ENCODE peak calls at places on chromosomes 3 and 15, in nine cellular contexts. R, J, U, T, P, W, G, K and F are unnamed samples.

GRCh38 chr3:172138792-172139507 is 99.6 kb downstream of the FNDC3B start:
- DNase-seq in G (peak), J (peak), R (peak), U (peak), W (no peak), P (no peak), T (peak), K (no peak), F (peak)

GRCh38 chr3:141619450-141619849 is 118.6 kb upstream of the RNF7 start:
- DNase-seq in J (no peak), W (no peak), T (no peak), R (no peak), U (no peak), G (no peak), P (no peak), K (no peak), F (no peak)

GRCh38 chr3:69993747-69994146 is 5.8 kb upstream of the SAMMSON start:
- DNase-seq in R (no peak), P (no peak), G (no peak), U (no peak), W (no peak), J (no peak), K (no peak), T (no peak), F (no peak)

GRCh38 chr3:131402391-131403039 is 20.9 kb downstream of the NUDT16 start:
- DNase-seq in G (peak), T (peak), W (no peak), R (no peak), J (peak), P (no peak), K (no peak), U (peak), F (peak)

GRCh38 chr3:139534444-139534812 is 5.1 kb downstream of the RBP1 start:
- DNase-seq in U (peak), T (peak), G (peak), P (peak), W (peak), J (no peak), R (no peak), K (no peak), F (peak)

GRCh38 chr3:48528043-48528442 is 24.1 kb upstream of the SHISA5 start:
- DNase-seq in G (no peak), U (no peak), T (no peak), P (no peak), W (no peak), R (no peak), J (no peak), K (no peak), F (no peak)

GRCh38 chr3:160941885-160942494 is 163.2 kb downstream of the B3GALNT1 start:
- DNase-seq in K (no peak), J (peak), P (peak), T (peak), W (peak), U (peak), R (peak), G (peak), F (peak)

GRCh38 chr15:69668963-69669362 is 216.3 kb downstream of the RPLP1 start:
- DNase-seq in U (no peak), J (no peak), K (no peak), R (peak), W (no peak), G (no peak), P (no peak), T (no peak), F (no peak)

GRCh38 chr3:109480014-109480413 is 142.7 kb upstream of the DPPA4 start:
- DNase-seq in G (no peak), R (no peak), T (no peak), P (peak), K (no peak), J (no peak), U (no peak), W (no peak), F (no peak)

GRCh38 chr3:186361612-186362408 is at the start of gene DGKG:
- DNase-seq in U (no peak), J (no peak), K (no peak), G (no peak), T (no peak), P (peak), R (no peak), W (no peak), F (peak)

GRCh38 chr3:42505849-42506410 is 3.5 kb downstream of the VIPR1 start:
- DNase-seq in R (no peak), T (no peak), K (no peak), W (no peak), G (no peak), P (no peak), U (no peak), J (no peak), F (no peak)

GRCh38 chr3:63918321-63918720 is 6.1 kb upstream of the SCAANT1 start:
- DNase-seq in U (peak), R (no peak), T (no peak), W (peak), K (no peak), G (peak), P (no peak), J (no peak), F (peak)

GRCh38 chr3:118927449-118927848 is 107.2 kb downstream of the IGSF11 start:
- DNase-seq in W (no peak), T (no peak), R (no peak), K (no peak), J (no peak), U (no peak), G (no peak), P (no peak), F (no peak)

GRCh38 chr3:55571216-55571813 is 84.2 kb upstream of the WNT5A start:
- DNase-seq in J (no peak), P (no peak), T (peak), K (no peak), G (no peak), W (no peak), U (no peak), R (peak), F (no peak)

GRCh38 chr15:78450285-78450858 is 12.4 kb downstream of the IREB2 start:
- DNase-seq in T (no peak), W (no peak), K (no peak), G (no peak), P (no peak), J (no peak), U (no peak), R (no peak), F (no peak)

GRCh38 chr3:133097214-133097613 is 59.0 kb downstream of the TMEM108 start:
- DNase-seq in T (peak), J (no peak), K (no peak), W (peak), R (no peak), P (no peak), U (peak), G (no peak), F (no peak)

GRCh38 chr3:172675371-172676193 is 35.3 kb downstream of the NCEH1 start:
- DNase-seq in U (peak), P (peak), W (peak), R (no peak), T (peak), G (peak), K (no peak), J (peak), F (peak)

GRCh38 chr15:85044251-85044853 is 62.7 kb downstream of the PDE8A start:
- DNase-seq in U (peak), R (peak), T (peak), W (peak), J (peak), P (peak), K (no peak), G (no peak), F (peak)

GRCh38 chr3:112814256-112814655 is 32.4 kb downstream of the CD200R1L start:
- DNase-seq in R (no peak), W (peak), P (peak), J (peak), G (peak), K (no peak), T (peak), U (peak), F (peak)

GRCh38 chr15:71575474-71576045 is 234.8 kb upstream of the NR2E3 start:
- DNase-seq in J (peak), T (no peak), P (no peak), U (no peak), K (no peak), W (peak), G (no peak), R (no peak), F (peak)

GRCh38 chr3:78736863-78737262 is 1030.9 kb downstream of the ROBO1 start:
- DNase-seq in T (no peak), R (peak), P (no peak), U (peak), W (no peak), K (no peak), J (no peak), G (peak), F (peak)

GRCh38 chr15:67967871-67968423 is 86.2 kb upstream of the PIAS1 start:
- DNase-seq in U (peak), J (peak), R (no peak), W (peak), T (peak), K (no peak), G (no peak), P (peak), F (peak)

GRCh38 chr3:189001559-189001958 is 170.2 kb upstream of the TPRG1 start:
- DNase-seq in R (no peak), K (no peak), U (peak), W (peak), G (peak), T (peak), J (peak), P (no peak), F (peak)

GRCh38 chr3:187997946-187998561 is 155.9 kb upstream of the LPP start:
- DNase-seq in R (no peak), W (no peak), K (no peak), P (no peak), G (no peak), U (no peak), T (no peak), J (no peak), F (no peak)

GRCh38 chr15:72911658-72912057 is 128.1 kb upstream of the ADPGK start:
- DNase-seq in T (no peak), K (no peak), W (no peak), R (no peak), P (no peak), G (no peak), U (no peak), J (no peak), F (no peak)

GRCh38 chr3:160956785-160957184 is 148.4 kb downstream of the B3GALNT1 start:
- DNase-seq in U (peak), P (no peak), T (peak), G (no peak), W (peak), J (peak), K (no peak), R (no peak), F (peak)

GRCh38 chr15:51841401-51842040 is 12.1 kb downstream of the TMOD3 start:
- DNase-seq in J (peak), W (no peak), R (no peak), G (no peak), K (no peak), P (no peak), U (no peak), T (no peak), F (no peak)

DNA sequence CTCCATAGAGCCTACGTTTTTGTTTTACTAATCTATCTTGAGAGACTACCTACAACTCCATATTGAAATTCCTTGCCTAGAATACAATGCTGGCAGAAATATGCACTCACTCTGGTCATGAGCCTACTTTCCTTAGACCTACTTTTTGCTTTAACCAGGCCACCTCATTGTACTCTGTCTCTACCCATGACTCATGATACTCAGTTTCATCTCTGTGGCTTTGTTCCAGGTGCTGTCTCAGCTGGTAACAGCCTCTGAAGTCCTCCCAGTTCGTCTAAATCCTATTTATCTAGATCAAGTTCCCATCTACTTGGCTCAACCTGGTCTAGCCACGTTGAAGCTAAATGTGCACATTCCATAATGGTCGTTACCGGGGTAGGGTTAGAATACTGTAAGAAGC is 536.4 kb downstream of the RSL24D1 start:
- DNase-seq in R (no peak), W (no peak), T (no peak), P (no peak), J (no peak), U (no peak), G (no peak), K (no peak), F (no peak)
- H2AFZ ChIP-seq in R (no peak), W (no peak), T (no peak), P (no peak), J (no peak), U (no peak), G (no peak), K (no peak), F (no peak)

DNA sequence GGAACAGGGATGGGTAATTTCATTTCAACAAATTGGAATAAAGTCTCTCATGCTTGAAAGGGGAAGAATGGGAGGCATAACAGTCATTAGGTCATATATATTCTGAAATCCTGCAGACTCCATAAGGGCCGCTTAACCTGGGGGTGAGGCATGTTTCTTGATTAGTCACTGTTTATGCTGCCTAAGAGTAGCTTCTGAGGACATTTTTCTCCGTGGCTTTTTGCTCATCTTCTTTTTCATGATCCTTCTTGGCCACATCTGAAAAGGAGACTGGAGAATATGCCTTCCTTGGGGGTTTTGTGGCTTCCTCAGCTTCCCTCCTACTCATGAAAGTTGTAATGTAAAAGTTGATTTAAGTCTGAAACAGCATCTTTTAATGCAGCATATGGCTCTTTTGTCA is 20.0 kb upstream of the CFAP20DC start:
- DNase-seq in K (no peak), J (no peak), W (no peak), G (no peak), T (no peak), U (no peak), R (no peak), P (no peak), F (no peak)
- H3K4me2 ChIP-seq in K (no peak), J (no peak), W (no peak), G (no peak), T (no peak), U (no peak), R (no peak), P (no peak), F (no peak)

GRCh38 chr15:99106417-99107220 is 1.7 kb downstream of the SYNM start:
- DNase-seq in R (no peak), K (no peak), J (peak), W (peak), U (peak), G (no peak), T (no peak), P (no peak), F (no peak)

GRCh38 chr15:99105516-99106341 is 849 bp downstream of the SYNM start:
- DNase-seq in W (peak), K (no peak), T (peak), J (peak), P (peak), U (peak), G (no peak), R (no peak), F (peak)

GRCh38 chr15:99102332-99103235 is 2.3 kb upstream of the SYNM start:
- DNase-seq in P (no peak), U (no peak), R (no peak), K (no peak), T (no peak), G (no peak), J (no peak), W (no peak), F (no peak)

GRCh38 chr15:99103279-99103678 is 1.6 kb upstream of the SYNM start:
- DNase-seq in K (no peak), G (no peak), W (no peak), U (no peak), R (no peak), T (no peak), J (no peak), P (no peak), F (no peak)

GRCh38 chr15:99104788-99105515 is at the start of gene SYNM:
- DNase-seq in J (peak), W (peak), T (peak), G (peak), P (peak), U (peak), K (no peak), R (no peak), F (peak)
- H2AFZ ChIP-seq in J (peak), W (peak), T (peak), G (peak), P (peak), U (peak), K (peak), R (peak), F (peak)

GRCh38 chr3:53159415-53160135 is 1.4 kb upstream of the PRKCD start:
- DNase-seq in W (no peak), G (no peak), U (no peak), R (no peak), J (peak), P (peak), K (no peak), T (no peak), F (no peak)
- H3K4me2 ChIP-seq in W (no peak), G (peak), U (no peak), R (peak), J (no peak), P (peak), K (peak), T (peak), F (no peak)

GRCh38 chr3:15314276-15314675 is 18.1 kb downstream of the SH3BP5 start:
- DNase-seq in R (no peak), J (no peak), K (no peak), U (no peak), T (no peak), P (peak), W (no peak), G (no peak), F (no peak)

GRCh38 chr3:15313461-15313860 is 18.9 kb downstream of the SH3BP5 start:
- DNase-seq in K (no peak), W (no peak), R (no peak), U (no peak), P (no peak), J (no peak), G (no peak), T (no peak), F (no peak)

GRCh38 chr3:15309662-15310335 is 22.6 kb downstream of the SH3BP5 start:
- DNase-seq in W (no peak), P (no peak), K (no peak), G (no peak), U (no peak), J (peak), R (no peak), T (no peak), F (peak)

GRCh38 chr3:15315003-15315402 is 17.4 kb downstream of the SH3BP5 start:
- DNase-seq in J (no peak), R (no peak), P (no peak), T (peak), W (no peak), U (no peak), K (no peak), G (no peak), F (peak)

DNA sequence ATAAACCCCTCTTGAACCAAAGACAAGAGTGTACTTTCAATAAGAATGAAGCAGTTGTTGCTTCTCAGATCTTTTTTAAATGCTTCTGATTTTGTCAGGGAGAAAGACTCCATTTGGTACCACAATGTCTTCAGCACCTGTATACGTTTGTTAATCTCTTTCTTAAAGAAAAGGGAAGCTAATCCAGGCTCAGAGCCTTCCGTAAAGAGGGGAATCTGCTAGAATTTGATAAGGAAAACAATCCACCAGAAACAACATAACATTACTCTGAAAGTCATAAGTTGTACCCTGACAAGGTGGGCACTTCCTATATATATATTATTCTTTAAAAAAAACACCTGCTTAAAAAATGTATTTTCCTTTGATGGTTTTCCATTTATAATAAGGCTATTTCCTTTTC is 19.8 kb downstream of the SH3BP5 start:
- DNase-seq in G (no peak), J (no peak), W (no peak), P (no peak), K (no peak), U (no peak), T (no peak), R (no peak), F (no peak)
- H2AFZ ChIP-seq in G (no peak), J (no peak), W (no peak), P (no peak), K (no peak), U (no peak), T (no peak), R (no peak), F (no peak)

GRCh38 chr3:122301063-122301462 is 24.0 kb upstream of the CSTA start:
- DNase-seq in T (no peak), U (no peak), R (peak), K (no peak), G (no peak), P (no peak), J (no peak), W (no peak), F (no peak)

GRCh38 chr3:122299222-122299621 is 25.8 kb upstream of the CSTA start:
- DNase-seq in P (no peak), J (no peak), W (no peak), R (peak), K (no peak), T (no peak), G (no peak), U (no peak), F (no peak)

GRCh38 chr3:122299872-122300460 is 25.1 kb upstream of the CSTA start:
- DNase-seq in R (no peak), W (peak), K (peak), J (peak), T (no peak), G (no peak), U (peak), P (peak), F (no peak)

GRCh38 chr3:122295286-122295685 is 29.8 kb upstream of the CSTA start:
- DNase-seq in K (no peak), W (no peak), T (no peak), P (no peak), G (no peak), R (no peak), J (no peak), U (no peak), F (no peak)

GRCh38 chr3:122298239-122298638 is 26.8 kb upstream of the CSTA start:
- DNase-seq in W (no peak), G (no peak), R (peak), P (no peak), J (no peak), T (no peak), U (no peak), K (no peak), F (no peak)
- H3K4me2 ChIP-seq in W (no peak), G (no peak), R (peak), P (no peak), J (no peak), T (no peak), U (no peak), K (no peak), F (no peak)

GRCh38 chr15:91956026-91956723 is 102.7 kb downstream of the SLCO3A1 start:
- DNase-seq in T (no peak), R (no peak), J (no peak), P (peak), U (peak), W (no peak), K (no peak), G (no peak), F (peak)
- H2AFZ ChIP-seq in T (no peak), R (no peak), J (no peak), P (peak), U (no peak), W (peak), K (no peak), G (no peak), F (peak)

DNA sequence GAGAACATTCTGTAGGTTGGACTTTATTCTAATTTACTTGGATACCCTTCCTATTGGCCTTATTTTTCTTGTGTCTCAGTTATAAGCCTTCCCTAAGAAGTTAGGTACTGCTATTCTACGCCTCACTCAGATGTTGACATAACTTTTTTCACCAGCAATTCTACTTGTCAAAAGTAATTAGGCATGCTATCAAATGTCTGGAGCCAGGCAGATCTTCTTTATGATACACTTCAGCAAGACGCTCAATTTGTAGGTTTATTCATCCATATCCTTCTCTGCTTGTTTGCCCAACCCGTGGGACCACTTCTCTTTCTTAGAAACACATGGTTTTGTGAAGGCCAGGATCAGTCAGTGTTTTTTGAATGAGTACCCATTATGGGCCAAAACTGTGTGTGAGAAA is 36.2 kb upstream of the COL8A1 start:
- DNase-seq in G (no peak), T (no peak), J (no peak), W (no peak), P (no peak), K (no peak), U (no peak), R (no peak), F (no peak)
- H3K4me2 ChIP-seq in G (no peak), T (no peak), J (no peak), W (no peak), P (no peak), K (no peak), U (no peak), R (no peak), F (no peak)